ENCODE peak calls at places on chromosomes 11 and 22, in nine cellular contexts. U, P, G, V, W, Y, T, F and J are unnamed samples.
A peak's percentile ranks its signal among the peaks of the same experiment; 100 is the strongest.

GRCh38 chr11:43992138-43992537 is 49.7 kb downstream of the C11orf96 start:
- DNase-seq in U (no peak), P (no peak), G (peak; percentile 34), V (no peak), W (no peak), Y (no peak), T (no peak), F (no peak), J (no peak)

GRCh38 chr22:50548046-50548912 is 2.6 kb downstream of the KLHDC7B start:
- DNase-seq in U (no peak), P (no peak), G (no peak), V (peak; percentile 85), W (no peak), Y (no peak), T (no peak), F (peak; percentile 46), J (no peak)

GRCh38 chr11:8754241-8754640 is 71.6 kb downstream of the RPL27A start:
- DNase-seq in U (no peak), P (no peak), G (no peak), V (no peak), W (no peak), Y (no peak), T (no peak), F (no peak), J (no peak)

GRCh38 chr11:4041731-4042391 is 52.7 kb upstream of the RRM1 start:
- DNase-seq in U (no peak), P (no peak), G (no peak), V (no peak), W (no peak), Y (no peak), T (no peak), F (no peak), J (no peak)

GRCh38 chr22:29078869-29079207 is 6.0 kb downstream of the KREMEN1 start:
- DNase-seq in U (no peak), P (no peak), G (no peak), V (no peak), W (no peak), Y (peak; percentile 44), T (no peak), F (no peak), J (no peak)

GRCh38 chr11:122758361-122758760 is 79.9 kb upstream of the CRTAM start:
- DNase-seq in U (no peak), P (no peak), G (no peak), V (no peak), W (no peak), Y (no peak), T (no peak), F (no peak), J (peak; percentile 33)

GRCh38 chr22:38257170-38257569 is 15.6 kb downstream of the TMEM184B start:
- DNase-seq in U (no peak), P (no peak), G (no peak), V (no peak), W (peak; percentile 41), Y (no peak), T (no peak), F (no peak), J (peak; percentile 78)

GRCh38 chr11:111788051-111788450 is 21.9 kb upstream of the PPP2R1B start:
- DNase-seq in U (no peak), P (no peak), G (no peak), V (no peak), W (no peak), Y (no peak), T (no peak), F (no peak), J (no peak)

GRCh38 chr22:37196539-37197450 is 8.7 kb upstream of the C1QTNF6 start:
- DNase-seq in U (peak; percentile 83), P (no peak), G (no peak), V (peak; percentile 96), W (peak; percentile 57), Y (peak; percentile 87), T (no peak), F (no peak), J (peak; percentile 95)

GRCh38 chr22:43275545-43275981 is 67.6 kb downstream of the SCUBE1 start:
- DNase-seq in U (no peak), P (no peak), G (no peak), V (no peak), W (no peak), Y (no peak), T (peak; percentile 36), F (no peak), J (no peak)

GRCh38 chr22:35152316-35152715 is 86.4 kb downstream of the ISX start:
- DNase-seq in U (no peak), P (no peak), G (no peak), V (no peak), W (no peak), Y (no peak), T (no peak), F (no peak), J (no peak)

GRCh38 chr11:2580061-2580421 is 119.8 kb downstream of the KCNQ1OT1 start:
- DNase-seq in U (no peak), P (no peak), G (no peak), V (peak; percentile 18), W (no peak), Y (no peak), T (no peak), F (no peak), J (no peak)

GRCh38 chr11:60785806-60786361 is 751 bp downstream of the MS4A10 start:
- DNase-seq in U (no peak), P (no peak), G (no peak), V (peak; percentile 54), W (no peak), Y (no peak), T (no peak), F (no peak), J (peak; percentile 37)

GRCh38 chr11:109856958-109857357 is 236.2 kb upstream of the ZC3H12C start:
- DNase-seq in U (no peak), P (no peak), G (no peak), V (no peak), W (no peak), Y (no peak), T (no peak), F (no peak), J (no peak)

GRCh38 chr11:68897441-68897840 is 6.2 kb downstream of the MRPL21 start:
- DNase-seq in U (no peak), P (no peak), G (no peak), V (no peak), W (no peak), Y (no peak), T (no peak), F (no peak), J (no peak)

GRCh38 chr22:29765905-29766631 is 739 bp downstream of the ZMAT5 start:
- DNase-seq in U (no peak), P (no peak), G (no peak), V (peak; percentile 71), W (no peak), Y (peak; percentile 26), T (no peak), F (no peak), J (no peak)

GRCh38 chr22:46052801-46053562 is 76.0 kb upstream of the WNT7B start:
- DNase-seq in U (peak; percentile 70), P (no peak), G (no peak), V (peak; percentile 85), W (no peak), Y (peak; percentile 33), T (peak; percentile 40), F (no peak), J (peak; percentile 78)

GRCh38 chr22:50262460-50262911 is 1.0 kb upstream of the MAPK12 start:
- DNase-seq in U (no peak), P (no peak), G (peak; percentile 34), V (no peak), W (no peak), Y (no peak), T (no peak), F (no peak), J (no peak)

GRCh38 chr11:117058761-117059233 is 39.4 kb downstream of the SIK3 start:
- DNase-seq in U (no peak), P (no peak), G (no peak), V (no peak), W (no peak), Y (no peak), T (no peak), F (no peak), J (no peak)

GRCh38 chr11:75259711-75260110 is 19.1 kb downstream of the TPBGL start:
- DNase-seq in U (no peak), P (no peak), G (no peak), V (peak; percentile 20), W (no peak), Y (no peak), T (no peak), F (no peak), J (peak; percentile 55)

GRCh38 chr11:19980388-19980787 is 179.9 kb downstream of the DBX1 start:
- DNase-seq in U (no peak), P (no peak), G (no peak), V (no peak), W (no peak), Y (no peak), T (no peak), F (no peak), J (no peak)

GRCh38 chr11:69157156-69157821 is 1.6 kb downstream of the SMIM38 start:
- DNase-seq in U (peak; percentile 55), P (no peak), G (no peak), V (no peak), W (no peak), Y (peak; percentile 80), T (no peak), F (no peak), J (peak; percentile 76)

GRCh38 chr22:21752276-21752675 is 16.7 kb upstream of the YPEL1 start:
- DNase-seq in U (no peak), P (no peak), G (no peak), V (no peak), W (no peak), Y (no peak), T (no peak), F (no peak), J (no peak)

GRCh38 chr11:67252831-67253239 is 13.4 kb upstream of the GRK2 start:
- DNase-seq in U (no peak), P (no peak), G (no peak), V (no peak), W (no peak), Y (no peak), T (peak; percentile 49), F (no peak), J (peak; percentile 67)

GRCh38 chr11:120212926-120213325 is 2.1 kb downstream of the OAF start:
- DNase-seq in U (no peak), P (no peak), G (no peak), V (peak; percentile 40), W (no peak), Y (no peak), T (no peak), F (no peak), J (no peak)

GRCh38 chr11:75946531-75947530 is 131.8 kb downstream of the UVRAG start:
- DNase-seq in U (no peak), P (no peak), G (peak; percentile 78), V (no peak), W (no peak), Y (peak; percentile 71), T (no peak), F (no peak), J (peak; percentile 66)

GRCh38 chr11:113681711-113682410 is 24.2 kb downstream of the TMPRSS5 start:
- DNase-seq in U (no peak), P (no peak), G (peak; percentile 58), V (no peak), W (no peak), Y (no peak), T (no peak), F (no peak), J (no peak)

GRCh38 chr11:126339866-126340434 is 15.5 kb upstream of the ST3GAL4 start:
- DNase-seq in U (peak; percentile 1), P (no peak), G (no peak), V (peak; percentile 91), W (no peak), Y (peak; percentile 62), T (no peak), F (no peak), J (peak; percentile 88)

GRCh38 chr11:13784848-13785247 is 116.4 kb downstream of the FAR1 start:
- DNase-seq in U (no peak), P (no peak), G (no peak), V (no peak), W (no peak), Y (peak; percentile 69), T (no peak), F (no peak), J (no peak)

GRCh38 chr11:3920148-3920852 is 64.8 kb downstream of the STIM1 start:
- DNase-seq in U (no peak), P (no peak), G (no peak), V (no peak), W (no peak), Y (no peak), T (peak; percentile 70), F (peak; percentile 51), J (peak; percentile 76)

GRCh38 chr11:45102810-45103621 is 43.4 kb upstream of the PRDM11 start:
- DNase-seq in U (peak; percentile 33), P (peak; percentile 42), G (peak; percentile 7), V (peak; percentile 84), W (peak; percentile 60), Y (peak; percentile 69), T (peak; percentile 30), F (peak; percentile 48), J (peak; percentile 81)